ENCODE peak calls at places on chromosomes 6 and 20, in eight cellular contexts. A is fibroblast of lung, V is HFF-Myc, Z is stomach, X is lower lobe of right lung, L is astrocyte of the cerebellum, F is choroid plexus epithelial cell, T is body of pancreas. P is an unnamed sample.
A peak's percentile ranks its signal among the peaks of the same experiment; 100 is the strongest.

GRCh38 chr20:44501448-44501847 is 20.4 kb downstream of the SERINC3 start:
- DNase-seq in A (peak; percentile 91), V (no peak), Z (no peak), X (no peak), L (no peak), F (peak; percentile 96), T (no peak), P (peak; percentile 73)

GRCh38 chr6:164581563-164581962 is 727.8 kb downstream of the C6orf118 start:
- DNase-seq in A (no peak), V (no peak), Z (no peak), X (no peak), L (no peak), F (no peak), T (no peak), P (no peak)

GRCh38 chr6:24126586-24127192 is 674 bp downstream of the NRSN1 start:
- DNase-seq in A (peak; percentile 51), V (peak; percentile 20), Z (no peak), X (no peak), L (peak; percentile 55), F (peak; percentile 78), T (peak; percentile 29), P (peak; percentile 2)

GRCh38 chr20:45952861-45953260 is 18.4 kb downstream of the PCIF1 start:
- DNase-seq in A (no peak), V (no peak), Z (no peak), X (no peak), L (no peak), F (no peak), T (no peak), P (no peak)

GRCh38 chr6:89934685-89935366 is 40.6 kb downstream of the GJA10 start:
- DNase-seq in A (no peak), V (no peak), Z (no peak), X (no peak), L (no peak), F (no peak), T (no peak), P (no peak)

GRCh38 chr6:53325785-53326184 is 23.0 kb downstream of the ELOVL5 start:
- DNase-seq in A (peak; percentile 62), V (no peak), Z (no peak), X (no peak), L (no peak), F (peak; percentile 25), T (no peak), P (peak; percentile 57)

GRCh38 chr6:94278146-94278545 is 858.8 kb upstream of the EPHA7 start:
- DNase-seq in A (no peak), V (no peak), Z (no peak), X (no peak), L (no peak), F (no peak), T (no peak), P (no peak)

GRCh38 chr6:123316733-123317323 is 319.9 kb downstream of the TRDN start:
- DNase-seq in A (peak; percentile 2), V (no peak), Z (no peak), X (no peak), L (peak; percentile 9), F (peak; percentile 51), T (no peak), P (no peak)

GRCh38 chr6:20202070-20202658 is 10.1 kb downstream of the MBOAT1 start:
- DNase-seq in A (peak; percentile 64), V (no peak), Z (no peak), X (no peak), L (no peak), F (peak; percentile 77), T (peak; percentile 49), P (peak; percentile 49)

GRCh38 chr6:126824226-126824625 is 294.2 kb upstream of the RSPO3 start:
- DNase-seq in A (peak; percentile 53), V (no peak), Z (no peak), X (no peak), L (no peak), F (peak; percentile 52), T (no peak), P (no peak)

GRCh38 chr20:46572181-46572580 is 21.7 kb upstream of the OCSTAMP start:
- DNase-seq in A (no peak), V (no peak), Z (peak; percentile 70), X (no peak), L (no peak), F (no peak), T (peak; percentile 26), P (no peak)

GRCh38 chr6:126041516-126042447 is 55.4 kb downstream of the TRMT11 start:
- DNase-seq in A (peak; percentile 77), V (peak; percentile 43), Z (no peak), X (no peak), L (no peak), F (no peak), T (no peak), P (no peak)

GRCh38 chr6:6008648-6009421 is 2.1 kb upstream of the NRN1 start:
- DNase-seq in A (no peak), V (no peak), Z (peak; percentile 40), X (peak; percentile 83), L (no peak), F (no peak), T (peak; percentile 82), P (peak; percentile 12)

GRCh38 chr6:149965191-149966020 is 1.7 kb downstream of the ULBP1 start:
- DNase-seq in A (no peak), V (no peak), Z (no peak), X (no peak), L (no peak), F (peak; percentile 23), T (no peak), P (no peak)

GRCh38 chr6:14146459-14147096 is 29.0 kb downstream of the CD83 start:
- DNase-seq in A (no peak), V (no peak), Z (no peak), X (no peak), L (no peak), F (no peak), T (no peak), P (no peak)

GRCh38 chr6:118968416-118968815 is 33.5 kb upstream of the MCM9 start:
- DNase-seq in A (peak; percentile 8), V (no peak), Z (no peak), X (no peak), L (peak; percentile 11), F (peak; percentile 34), T (no peak), P (peak; percentile 6)
- TF ChIP-seq CTCF in A (no peak), V (peak; percentile 7), Z (peak; percentile 23), X (peak; percentile 32), L (no peak), F (no peak), T (no peak), P (peak; percentile 59)

GRCh38 chr20:63504642-63505041 is 5.8 kb upstream of the EEF1A2 start:
- DNase-seq in A (no peak), V (no peak), Z (no peak), X (no peak), L (no peak), F (no peak), T (no peak), P (no peak)

GRCh38 chr20:63501818-63502670 is 3.2 kb upstream of the EEF1A2 start:
- DNase-seq in A (no peak), V (no peak), Z (no peak), X (no peak), L (no peak), F (peak; percentile 19), T (peak; percentile 45), P (peak; percentile 12)

GRCh38 chr20:63503524-63503923 is 4.6 kb upstream of the EEF1A2 start:
- DNase-seq in A (no peak), V (no peak), Z (no peak), X (no peak), L (no peak), F (no peak), T (no peak), P (no peak)

GRCh38 chr20:63500902-63501817 is 2.3 kb upstream of the EEF1A2 start:
- DNase-seq in A (no peak), V (no peak), Z (no peak), X (peak; percentile 35), L (no peak), F (no peak), T (no peak), P (no peak)

DNA sequence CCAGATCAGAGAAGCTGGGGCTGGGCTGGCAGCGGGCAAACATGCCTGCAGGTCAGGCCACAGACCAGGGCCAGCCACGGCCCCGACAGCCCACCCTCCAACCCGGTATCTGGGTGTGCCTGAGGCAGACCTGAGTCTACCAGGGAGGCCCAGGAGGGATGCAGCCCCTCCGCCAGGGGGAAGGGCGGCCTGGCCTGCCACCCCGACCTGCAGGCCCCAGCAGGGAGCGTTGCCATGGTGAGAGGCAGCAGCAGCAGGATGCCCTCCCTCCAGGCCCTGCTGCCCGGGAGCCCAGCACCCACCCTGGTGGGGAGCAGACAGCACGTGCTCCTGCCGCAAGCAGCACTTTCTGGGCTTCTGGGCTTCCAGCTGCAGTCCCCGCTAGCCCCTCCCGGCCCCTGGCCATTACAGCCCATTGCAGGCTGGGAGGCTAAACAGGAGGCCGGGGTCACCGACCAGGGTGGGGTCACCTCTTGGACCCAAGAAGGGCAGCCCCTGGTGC is 3.8 kb upstream of the EEF1A2 start:
- DNase-seq in A (no peak), V (no peak), Z (no peak), X (peak; percentile 25), L (no peak), F (no peak), T (no peak), P (no peak)
- TF ChIP-seq CTCF in A (no peak), V (no peak), Z (no peak), X (no peak), L (no peak), F (no peak), T (no peak), P (no peak)

DNA sequence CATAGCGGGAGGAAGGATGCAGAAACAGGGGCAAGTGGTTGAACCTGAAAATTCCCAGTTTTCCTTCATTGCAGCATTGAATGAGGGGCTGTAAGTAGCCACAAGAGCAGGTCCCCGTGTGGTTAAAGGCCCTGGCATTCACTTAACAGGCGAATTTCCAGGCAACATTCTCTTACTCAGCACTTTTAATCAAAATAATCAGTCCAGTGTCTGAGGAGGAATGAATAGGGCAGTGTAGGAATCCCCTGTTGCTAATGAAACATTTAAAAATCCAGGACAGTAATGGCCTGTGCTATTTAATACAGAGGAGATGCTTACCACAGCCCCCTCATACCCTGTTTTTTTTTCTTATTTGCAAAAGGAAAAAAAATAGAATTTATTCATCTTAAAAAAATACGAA is 20.4 kb downstream of the MYLK4 start:
- DNase-seq in A (no peak), V (no peak), Z (no peak), X (no peak), L (no peak), F (no peak), T (no peak), P (no peak)
- TF ChIP-seq CTCF in A (no peak), V (no peak), Z (no peak), X (no peak), L (no peak), F (no peak), T (no peak), P (no peak)

GRCh38 chr20:20136313-20136712 is 84.0 kb downstream of the CFAP61 start:
- DNase-seq in A (no peak), V (no peak), Z (no peak), X (no peak), L (no peak), F (no peak), T (no peak), P (no peak)

GRCh38 chr20:20134941-20135572 is 82.7 kb downstream of the CFAP61 start:
- DNase-seq in A (no peak), V (no peak), Z (no peak), X (no peak), L (no peak), F (no peak), T (no peak), P (no peak)

DNA sequence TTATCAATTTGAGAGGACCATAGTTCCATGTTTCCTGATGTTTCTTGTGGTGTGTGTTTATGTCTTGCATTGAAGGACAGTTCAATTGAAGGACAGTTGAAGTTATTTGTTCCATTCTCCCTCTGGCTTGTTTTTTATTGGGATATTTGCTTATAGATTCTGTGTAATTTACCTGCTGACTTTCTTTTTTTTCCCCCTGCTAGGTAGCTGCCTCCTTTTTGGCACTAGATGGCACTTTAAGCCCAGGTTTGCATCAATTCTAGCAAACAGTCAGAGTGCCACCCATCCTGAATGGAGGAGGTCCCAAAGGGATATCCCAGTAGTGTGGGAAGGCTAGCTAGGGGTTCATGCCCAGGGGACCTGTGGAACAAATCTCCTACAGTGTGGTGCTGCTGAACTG is 78.1 kb downstream of the CFAP61 start:
- DNase-seq in A (no peak), V (no peak), Z (no peak), X (no peak), L (no peak), F (peak; percentile 10), T (no peak), P (no peak)
- TF ChIP-seq CTCF in A (peak; percentile 6), V (peak; percentile 29), Z (no peak), X (no peak), L (no peak), F (peak; percentile 33), T (no peak), P (peak; percentile 25)